ENCODE peak calls at places on chromosomes 11 and 22, in five cellular contexts. N is activated CD4-positive, alpha-beta T cell treated with anti-CD3 and anti-CD28 coated beads for 48 hours; E is transverse colon; X is hepatic stellate cell; T is NCI-H1092 treated with DMSO at 0.1 percent for 48 hours. G is an unnamed sample.
A peak's percentile ranks its signal among the peaks of the same experiment; 100 is the strongest.

GRCh38 chr11:66718320-66718971 is 10.6 kb downstream of the SPTBN2 start:
- DNase-seq in T (no peak), N (no peak), E (peak; percentile 54), X (no peak), G (no peak)

GRCh38 chr11:132463941-132464340 is 1068.4 kb downstream of the OPCML start:
- DNase-seq in E (no peak), X (no peak), T (no peak), N (no peak), G (no peak)

GRCh38 chr22:24503137-24503850 is 8.2 kb downstream of the UPB1 start:
- DNase-seq in X (peak; percentile 84), T (peak; percentile 24), E (peak; percentile 61), N (peak; percentile 71), G (peak; percentile 90)

GRCh38 chr11:862704-863388 is 20.2 kb downstream of the TSPAN4 start:
- DNase-seq in T (no peak), X (no peak), N (no peak), E (no peak), G (no peak)

GRCh38 chr11:58286249-58286648 is 18.2 kb upstream of the OR10W1 start:
- DNase-seq in N (peak; percentile 4), X (peak; percentile 14), E (peak; percentile 26), T (peak; percentile 34), G (no peak)

GRCh38 chr11:120244476-120244875 is 4.5 kb downstream of the POU2F3 start:
- DNase-seq in N (no peak), X (no peak), T (no peak), E (no peak), G (no peak)

GRCh38 chr22:39214006-39214382 is 30.8 kb downstream of the PDGFB start:
- DNase-seq in X (no peak), E (no peak), N (no peak), T (no peak), G (no peak)

GRCh38 chr11:1480191-1480554 is 6.4 kb downstream of the MOB2 start:
- DNase-seq in T (no peak), E (no peak), X (no peak), N (no peak), G (no peak)

GRCh38 chr22:40768187-40768586 is 51.0 kb downstream of the SLC25A17 start:
- DNase-seq in E (no peak), N (no peak), T (no peak), X (no peak), G (no peak)

GRCh38 chr22:20751185-20751851 is 22.6 kb upstream of the SERPIND1 start:
- DNase-seq in T (peak; percentile 96), E (no peak), N (no peak), X (no peak), G (no peak)

GRCh38 chr22:38758276-38758945 is 2.6 kb upstream of the SUN2 start:
- DNase-seq in T (no peak), N (peak; percentile 84), E (no peak), X (no peak), G (no peak)

GRCh38 chr11:3160252-3161031 is 4.7 kb downstream of the OSBPL5 start:
- DNase-seq in E (peak; percentile 84), T (peak; percentile 77), N (peak; percentile 60), X (peak; percentile 88), G (peak; percentile 46)

GRCh38 chr11:111798279-111798678 is 32.1 kb upstream of the PPP2R1B start:
- DNase-seq in T (no peak), N (no peak), E (no peak), X (no peak), G (no peak)

G was measured in CD14-positive monocyte.